ENCODE peak calls at places on chromosomes 4 and X, in four cellular contexts. O is MM.1S, F is OCI-LY7, K is PC-3. Y is an unnamed sample.

GRCh38 chr4:8507251-8507570 is 66.6 kb downstream of the TRMT44 start:
- DNase-seq in F (no peak), K (no peak), O (no peak), Y (no peak)

GRCh38 chr4:15149842-15150592 is 147.7 kb downstream of the CPEB2 start:
- DNase-seq in K (peak; percentile 72), O (peak; percentile 53), F (peak; percentile 11), Y (peak; percentile 10)

GRCh38 chr4:96753216-96753615 is 913.3 kb downstream of the PDHA2 start:
- DNase-seq in K (no peak), F (no peak), O (no peak), Y (no peak)

GRCh38 chrX:45758738-45759397 is 558.2 kb upstream of the DIPK2B start:
- DNase-seq in O (peak; percentile 74), F (no peak), K (peak; percentile 61), Y (no peak)

GRCh38 chr4:138981930-138982390 is 33.6 kb upstream of the NOCT start:
- DNase-seq in F (no peak), K (peak; percentile 55), O (no peak), Y (no peak)

GRCh38 chr4:168877779-168878491 is 132.1 kb downstream of the CBR4 start:
- DNase-seq in O (no peak), K (no peak), F (no peak), Y (no peak)

GRCh38 chrX:118727686-118728339 is 407 bp downstream of the IL13RA1 start:
- DNase-seq in K (peak; percentile 11), O (no peak), F (no peak), Y (no peak)

GRCh38 chr4:8777320-8778196 is 94.1 kb downstream of the HMX1 start:
- DNase-seq in K (peak; percentile 11), F (no peak), O (no peak), Y (no peak)

GRCh38 chr4:113300384-113301011 is 251.0 kb downstream of the ANK2 start:
- DNase-seq in F (no peak), K (peak; percentile 66), O (no peak), Y (no peak)

GRCh38 chr4:6316461-6317003 is 46.9 kb downstream of the WFS1 start:
- DNase-seq in F (no peak), O (no peak), K (no peak), Y (no peak)

GRCh38 chrX:129768586-129769466 is 10.9 kb upstream of the SASH3 start:
- DNase-seq in K (no peak), F (no peak), O (no peak), Y (no peak)

GRCh38 chrX:69124108-69124507 is 41.1 kb downstream of the PJA1 start:
- DNase-seq in F (no peak), O (no peak), K (peak; percentile 39), Y (no peak)

GRCh38 chr4:121900132-121900983 is 30.1 kb upstream of the BBS7 start:
- DNase-seq in K (peak; percentile 66), F (peak; percentile 65), O (peak; percentile 61), Y (peak; percentile 8)

GRCh38 chrX:141278306-141278705 is 36.0 kb upstream of the SPANXC start:
- DNase-seq in F (peak; percentile 22), O (peak; percentile 10), K (peak; percentile 54), Y (no peak)

GRCh38 chr4:45621926-45622325 is 501.9 kb downstream of the GABRG1 start:
- DNase-seq in K (peak; percentile 52), O (no peak), F (no peak), Y (no peak)

GRCh38 chr4:88522702-88523324 is 763 bp downstream of the PYURF start:
- DNase-seq in F (peak; percentile 13), K (peak; percentile 16), O (peak; percentile 48), Y (no peak)

GRCh38 chr4:112296949-112297483 is at the start of gene ALPK1:
- DNase-seq in K (peak; percentile 72), F (peak; percentile 81), O (peak; percentile 62), Y (no peak)

GRCh38 chrX:70026112-70026850 is 23.5 kb downstream of the AWAT2 start:
- DNase-seq in F (no peak), O (no peak), K (no peak), Y (no peak)

GRCh38 chr4:25927361-25928040 is 13.5 kb downstream of the SMIM20 start:
- DNase-seq in K (no peak), F (no peak), O (no peak), Y (no peak)

GRCh38 chr4:80058740-80059139 is 14.3 kb downstream of the ANTXR2 start:
- DNase-seq in O (peak; percentile 59), F (peak; percentile 35), K (no peak), Y (peak; percentile 91)

GRCh38 chrX:39836802-39837420 is 260.8 kb downstream of the BCOR start:
- DNase-seq in F (no peak), O (no peak), K (no peak), Y (no peak)

GRCh38 chr4:109294468-109295020 is 7.9 kb downstream of the COL25A1 start:
- DNase-seq in O (no peak), F (no peak), K (no peak), Y (no peak)

GRCh38 chr4:82842593-82842992 is 44.0 kb upstream of the SCD5 start:
- DNase-seq in F (peak; percentile 16), K (no peak), O (no peak), Y (no peak)

GRCh38 chrX:17521871-17522693 is 147.1 kb downstream of the NHS start:
- DNase-seq in F (no peak), K (peak; percentile 69), O (no peak), Y (no peak)

GRCh38 chr4:124785645-124786044 is 73.1 kb upstream of the ANKRD50 start:
- DNase-seq in O (no peak), F (no peak), K (no peak), Y (no peak)

GRCh38 chr4:113435893-113436292 is 325.6 kb downstream of the CAMK2D start:
- DNase-seq in K (peak; percentile 67), O (no peak), F (no peak), Y (no peak)

GRCh38 chrX:85001344-85001743 is 2.3 kb upstream of the APOOL start:
- DNase-seq in F (no peak), K (no peak), O (no peak), Y (no peak)

GRCh38 chr4:186946682-186947294 is 223.1 kb upstream of the FAT1 start:
- DNase-seq in K (peak; percentile 81), O (no peak), F (peak; percentile 16), Y (no peak)
- TF ChIP-seq CTCF in K (peak; percentile 75), O (peak; percentile 9), F (peak; percentile 13), Y (no peak)

GRCh38 chr4:16897351-16897750 is 1.1 kb downstream of the LDB2 start:
- DNase-seq in K (no peak), F (no peak), O (no peak), Y (no peak)
- H3K4me3 ChIP-seq in K (no peak overlapping the region), F (no peak overlapping the region), O (no peak overlapping the region), Y (no peak overlapping the region)

GRCh38 chr4:84751707-84752106 is 168.8 kb downstream of the CDS1 start:
- DNase-seq in K (no peak), O (no peak), F (no peak), Y (no peak)
- TF ChIP-seq CTCF in K (no peak), O (no peak), F (no peak), Y (no peak)

DNA sequence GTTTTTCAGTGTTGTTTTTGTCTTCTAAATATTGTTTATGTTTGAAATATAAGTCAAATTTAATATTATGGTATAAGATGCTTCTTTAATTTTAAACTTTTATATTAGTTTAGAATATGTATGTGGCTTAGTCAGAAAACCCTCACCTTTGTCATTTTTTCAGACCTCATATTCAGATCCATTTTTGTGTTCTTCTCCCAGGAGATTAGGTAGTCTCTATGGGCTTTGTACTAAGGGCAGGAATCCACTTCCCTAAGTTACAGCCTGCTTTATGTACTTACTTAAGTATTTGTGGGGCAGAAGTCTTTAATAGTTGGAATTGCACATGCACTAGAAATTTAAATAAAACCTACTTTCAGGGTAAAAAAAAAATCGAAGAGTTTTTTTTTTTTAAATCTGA is 63.5 kb upstream of the TENM3 start:
- DNase-seq in F (no peak), K (no peak), O (no peak), Y (no peak)
- H3K4me3 ChIP-seq in F (no peak overlapping the region), K (no peak overlapping the region), O (no peak overlapping the region), Y (no peak overlapping the region)

Y was measured in GM12864.